ENCODE peak calls at places on chromosome 5, in four cellular contexts. I is choroid plexus epithelial cell, C is natural killer cell, T is fibroblast of pulmonary artery. P is an unnamed sample.

GRCh38 chr5:142065273-142065672 is 43.3 kb upstream of the NDFIP1 start:
- DNase-seq in C (no peak), T (peak), I (peak), P (peak)

GRCh38 chr5:124718376-124718775 is 28.1 kb downstream of the ZNF608 start:
- DNase-seq in I (no peak), C (no peak), T (no peak), P (no peak)

GRCh38 chr5:168314735-168315411 is 23.4 kb downstream of the WWC1 start:
- DNase-seq in I (peak), T (peak), C (no peak), P (no peak)

GRCh38 chr5:94276751-94277150 is 341.7 kb downstream of the KIAA0825 start:
- DNase-seq in T (peak), I (peak), C (no peak), P (no peak)

GRCh38 chr5:53069626-53070025 is 39.9 kb downstream of the MOCS2 start:
- DNase-seq in T (peak), C (no peak), I (peak), P (no peak)

GRCh38 chr5:110751902-110752762 is 13.3 kb downstream of the SLC25A46 start:
- DNase-seq in C (no peak), T (no peak), I (peak), P (no peak)

GRCh38 chr5:77367733-77368132 is 124.4 kb downstream of the WDR41 start:
- DNase-seq in I (peak), T (peak), C (no peak), P (no peak)

GRCh38 chr5:58497956-58498942 is 7.0 kb downstream of the GAPT start:
- DNase-seq in C (no peak), I (peak), T (peak), P (no peak)

DNA sequence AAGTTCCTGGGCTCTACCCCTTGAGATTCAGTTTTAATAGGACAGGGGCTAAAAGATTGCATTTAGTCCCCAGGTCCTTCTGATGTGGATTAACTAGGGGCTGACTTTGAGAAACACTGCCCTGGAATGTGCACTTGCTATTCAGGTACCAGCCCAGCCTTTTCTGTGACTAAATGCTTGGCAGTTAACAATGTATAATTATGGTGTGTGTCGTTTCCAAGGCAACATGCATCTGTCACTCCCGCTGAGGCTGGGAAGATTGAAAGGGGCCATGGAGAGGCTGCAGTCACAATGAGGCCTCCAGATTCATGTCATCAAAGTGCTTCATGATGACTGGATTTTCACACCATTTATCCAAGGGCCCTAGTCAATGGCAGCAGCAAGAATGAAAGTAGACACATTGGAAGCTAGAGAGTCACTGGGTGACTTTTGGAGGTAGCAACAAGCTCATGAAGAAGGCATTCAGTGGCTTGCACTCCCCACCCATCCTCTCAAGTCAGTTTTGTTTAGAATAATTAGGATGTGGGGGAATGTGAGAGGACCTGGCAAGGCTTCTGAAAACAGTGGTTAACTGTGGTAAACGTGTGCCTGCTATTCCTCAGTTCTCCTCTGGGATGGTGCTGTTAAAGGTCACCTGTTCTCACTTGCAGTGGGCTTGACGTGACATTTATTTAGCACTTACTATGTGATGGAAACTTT is 28.3 kb downstream of the RAI14 start:
- DNase-seq in I (peak), T (peak), C (no peak), P (no peak)
- TF ChIP-seq CTCF in I (peak), T (peak), C (no peak), P (peak)

GRCh38 chr5:13250450-13251291 is 693.8 kb downstream of the DNAH5 start:
- DNase-seq in I (no peak), T (no peak), C (no peak), P (no peak)
- TF ChIP-seq CTCF in I (peak), T (peak), C (no peak), P (peak)

GRCh38 chr5:109239501-109239900 is 170.3 kb downstream of the PJA2 start:
- DNase-seq in C (no peak), I (peak), T (peak), P (no peak)
- TF ChIP-seq CTCF in C (no peak), I (no peak), T (no peak), P (no peak)

GRCh38 chr5:114330916-114331531 is 30.8 kb upstream of the KCNN2 start:
- DNase-seq in I (no peak), T (no peak), C (no peak), P (no peak)

GRCh38 chr5:114335391-114335790 is 26.5 kb upstream of the KCNN2 start:
- DNase-seq in I (no peak), C (no peak), T (no peak), P (no peak)

GRCh38 chr5:114332493-114332892 is 29.4 kb upstream of the KCNN2 start:
- DNase-seq in C (no peak), I (no peak), T (no peak), P (no peak)

GRCh38 chr5:114327987-114328386 is 33.9 kb upstream of the KCNN2 start:
- DNase-seq in T (no peak), C (no peak), I (no peak), P (no peak)

GRCh38 chr5:114332925-114333324 is 28.9 kb upstream of the KCNN2 start:
- DNase-seq in I (no peak), T (no peak), C (no peak), P (no peak)
- TF ChIP-seq CTCF in I (no peak), T (no peak), C (no peak), P (no peak)

DNA sequence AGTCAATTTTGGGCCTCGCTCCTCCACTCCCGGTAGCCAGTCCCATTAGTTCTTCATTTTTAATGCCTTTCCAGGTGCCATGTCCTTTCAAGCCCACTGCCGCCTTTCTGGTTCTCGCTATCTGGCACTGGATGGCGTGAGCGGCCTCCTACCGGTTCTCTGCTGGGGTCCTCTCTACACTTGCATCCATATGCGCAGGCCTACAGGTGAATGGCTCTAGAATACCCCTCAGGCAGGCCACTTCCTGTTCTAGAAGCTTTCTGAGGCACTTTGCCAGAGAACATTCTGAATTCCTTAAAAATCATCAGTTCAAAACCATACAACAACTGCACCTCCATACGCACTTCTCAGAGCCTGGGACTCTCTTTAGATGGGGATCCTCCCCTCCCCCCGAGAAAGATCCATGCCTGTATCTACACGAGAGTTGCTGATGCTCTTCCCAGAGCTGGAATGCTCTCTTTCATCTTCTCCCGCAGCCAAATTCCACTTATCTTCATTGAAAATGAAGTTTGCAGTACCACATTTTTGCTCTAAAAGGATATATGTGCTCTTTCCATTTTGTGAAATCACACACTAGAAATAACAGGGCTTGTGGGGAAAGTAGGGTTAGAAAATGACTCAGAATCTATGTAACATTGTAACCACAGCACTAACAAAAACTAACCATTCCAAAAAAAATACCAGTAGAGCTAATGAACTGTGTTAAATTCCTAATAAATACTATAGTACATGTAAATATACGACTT is 1.4 kb upstream of the LHFPL2 start:
- DNase-seq in I (peak), T (peak), C (no peak), P (no peak)
- TF ChIP-seq CTCF in I (no peak), T (no peak), C (no peak), P (no peak)

GRCh38 chr5:175728885-175729828 is 71.3 kb downstream of the HRH2 start:
- DNase-seq in I (peak), T (peak), C (no peak), P (no peak)
- TF ChIP-seq CTCF in I (peak), T (no peak), C (no peak), P (no peak)

DNA sequence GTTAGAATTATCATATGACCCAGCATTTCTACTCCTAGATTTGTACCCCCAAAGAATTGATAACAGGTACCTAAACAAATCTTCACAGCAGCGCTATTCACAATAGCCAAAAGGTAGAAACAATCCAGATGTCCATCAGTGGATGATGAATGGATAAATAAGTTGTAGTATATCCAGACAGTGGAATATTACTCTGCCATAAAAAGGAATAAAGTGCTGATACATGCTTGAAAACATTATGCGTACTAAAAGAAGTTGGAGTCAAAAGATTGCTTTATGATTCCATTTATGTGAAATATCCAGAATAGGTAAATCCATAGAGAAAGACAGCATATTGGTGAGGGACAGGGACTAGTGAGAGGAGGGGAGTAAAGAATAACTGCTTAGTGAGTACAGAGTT is 26.0 kb downstream of the MTREX start:
- DNase-seq in I (no peak), C (no peak), T (no peak), P (no peak)
- TF ChIP-seq CTCF in I (no peak), C (no peak), T (no peak), P (no peak)

P was measured in type B pancreatic cell.